ENCODE peak calls at places on chromosomes 3 and 15, in eight cellular contexts. One of them, this sample, is unnamed.

GRCh38 chr3:58161435-58162398 is 49.1 kb downstream of the DNASE1L3 start:
- DNase-seq in uterus: peak; percentile 79
- DNase-seq in cardiac muscle cell: peak; percentile 96
- DNase-seq in psoas muscle: no peak
- DNase-seq in Peyer's patch: no peak
- DNase-seq in CD8-positive, alpha-beta memory T cell: no peak
- DNase-seq in lung: peak; percentile 79
- DNase-seq in WERI-Rb-1: no peak
- DNase-seq in this sample: no peak

GRCh38 chr3:77412591-77412990 is 372.7 kb downstream of the ROBO2 start:
- DNase-seq in uterus: no peak
- DNase-seq in cardiac muscle cell: no peak
- DNase-seq in psoas muscle: no peak
- DNase-seq in Peyer's patch: no peak
- DNase-seq in CD8-positive, alpha-beta memory T cell: no peak
- DNase-seq in lung: no peak
- DNase-seq in WERI-Rb-1: no peak
- DNase-seq in this sample: no peak

GRCh38 chr3:197580253-197580691 is 24.5 kb upstream of the BDH1 start:
- DNase-seq in uterus: no peak
- DNase-seq in cardiac muscle cell: no peak
- DNase-seq in psoas muscle: no peak
- DNase-seq in Peyer's patch: no peak
- DNase-seq in CD8-positive, alpha-beta memory T cell: no peak
- DNase-seq in lung: no peak
- DNase-seq in WERI-Rb-1: no peak
- DNase-seq in this sample: no peak

GRCh38 chr15:101425787-101426365 is 63.6 kb downstream of the PCSK6 start:
- DNase-seq in uterus: no peak
- DNase-seq in cardiac muscle cell: no peak
- DNase-seq in psoas muscle: no peak
- DNase-seq in Peyer's patch: no peak
- DNase-seq in CD8-positive, alpha-beta memory T cell: no peak
- DNase-seq in lung: no peak
- DNase-seq in WERI-Rb-1: no peak
- DNase-seq in this sample: no peak

GRCh38 chr15:66298803-66299251 is 5.5 kb downstream of the DIS3L start:
- DNase-seq in uterus: no peak
- DNase-seq in cardiac muscle cell: no peak
- DNase-seq in psoas muscle: no peak
- DNase-seq in Peyer's patch: no peak
- DNase-seq in CD8-positive, alpha-beta memory T cell: no peak
- DNase-seq in lung: no peak
- DNase-seq in WERI-Rb-1: no peak
- DNase-seq in this sample: no peak

GRCh38 chr15:46170326-46170725 is 535.5 kb downstream of the SQOR start:
- DNase-seq in uterus: no peak
- DNase-seq in cardiac muscle cell: no peak
- DNase-seq in psoas muscle: no peak
- DNase-seq in Peyer's patch: no peak
- DNase-seq in CD8-positive, alpha-beta memory T cell: no peak
- DNase-seq in lung: no peak
- DNase-seq in WERI-Rb-1: no peak
- DNase-seq in this sample: no peak

GRCh38 chr3:72413228-72413627 is 435.0 kb downstream of the SHQ1 start:
- DNase-seq in uterus: no peak
- DNase-seq in cardiac muscle cell: peak; percentile 75
- DNase-seq in psoas muscle: no peak
- DNase-seq in Peyer's patch: no peak
- DNase-seq in CD8-positive, alpha-beta memory T cell: no peak
- DNase-seq in lung: no peak
- DNase-seq in WERI-Rb-1: no peak
- DNase-seq in this sample: no peak

GRCh38 chr3:45425237-45425933 is 37.0 kb downstream of the LARS2 start:
- DNase-seq in uterus: no peak
- DNase-seq in cardiac muscle cell: peak; percentile 6
- DNase-seq in psoas muscle: no peak
- DNase-seq in Peyer's patch: no peak
- DNase-seq in CD8-positive, alpha-beta memory T cell: no peak
- DNase-seq in lung: no peak
- DNase-seq in WERI-Rb-1: no peak
- DNase-seq in this sample: no peak

GRCh38 chr15:90360746-90361145 is 8.7 kb downstream of the ZNF774 start:
- DNase-seq in uterus: no peak
- DNase-seq in cardiac muscle cell: no peak
- DNase-seq in psoas muscle: no peak
- DNase-seq in Peyer's patch: no peak
- DNase-seq in CD8-positive, alpha-beta memory T cell: no peak
- DNase-seq in lung: no peak
- DNase-seq in WERI-Rb-1: no peak
- DNase-seq in this sample: no peak

GRCh38 chr15:25504307-25504706 is 65.5 kb upstream of the UBE3A start:
- DNase-seq in uterus: no peak
- DNase-seq in cardiac muscle cell: peak; percentile 2
- DNase-seq in psoas muscle: no peak
- DNase-seq in Peyer's patch: no peak
- DNase-seq in CD8-positive, alpha-beta memory T cell: no peak
- DNase-seq in lung: no peak
- DNase-seq in WERI-Rb-1: no peak
- DNase-seq in this sample: no peak

GRCh38 chr15:39770748-39771689 is 11.6 kb downstream of the FSIP1 start:
- DNase-seq in uterus: no peak
- DNase-seq in cardiac muscle cell: peak; percentile 60
- DNase-seq in psoas muscle: no peak
- DNase-seq in Peyer's patch: no peak
- DNase-seq in CD8-positive, alpha-beta memory T cell: no peak
- DNase-seq in lung: no peak
- DNase-seq in WERI-Rb-1: no peak
- DNase-seq in this sample: no peak

GRCh38 chr3:184578822-184579221 is 17.2 kb downstream of the EPHB3 start:
- DNase-seq in uterus: no peak
- DNase-seq in cardiac muscle cell: peak; percentile 38
- DNase-seq in psoas muscle: no peak
- DNase-seq in Peyer's patch: no peak
- DNase-seq in CD8-positive, alpha-beta memory T cell: no peak
- DNase-seq in lung: no peak
- DNase-seq in WERI-Rb-1: no peak
- DNase-seq in this sample: no peak

GRCh38 chr3:195847061-195847950 is 35.6 kb upstream of the MUC4 start:
- DNase-seq in uterus: no peak
- DNase-seq in cardiac muscle cell: peak; percentile 73
- DNase-seq in psoas muscle: peak; percentile 54
- DNase-seq in Peyer's patch: no peak
- DNase-seq in CD8-positive, alpha-beta memory T cell: no peak
- DNase-seq in lung: no peak
- DNase-seq in WERI-Rb-1: no peak
- DNase-seq in this sample: no peak

GRCh38 chr3:125611908-125612307 is 16.6 kb upstream of the OSBPL11 start:
- DNase-seq in uterus: no peak
- DNase-seq in cardiac muscle cell: no peak
- DNase-seq in psoas muscle: peak; percentile 56
- DNase-seq in Peyer's patch: no peak
- DNase-seq in CD8-positive, alpha-beta memory T cell: no peak
- DNase-seq in lung: no peak
- DNase-seq in WERI-Rb-1: no peak
- DNase-seq in this sample: no peak

GRCh38 chr3:185815391-185816282 is 9.2 kb downstream of the IGF2BP2 start:
- DNase-seq in uterus: no peak
- DNase-seq in cardiac muscle cell: peak; percentile 56
- DNase-seq in psoas muscle: no peak
- DNase-seq in Peyer's patch: no peak
- DNase-seq in CD8-positive, alpha-beta memory T cell: no peak
- DNase-seq in lung: no peak
- DNase-seq in WERI-Rb-1: no peak
- DNase-seq in this sample: no peak

GRCh38 chr3:185813205-185813604 is 11.6 kb downstream of the IGF2BP2 start:
- DNase-seq in uterus: no peak
- DNase-seq in cardiac muscle cell: peak; percentile 37
- DNase-seq in psoas muscle: no peak
- DNase-seq in Peyer's patch: no peak
- DNase-seq in CD8-positive, alpha-beta memory T cell: no peak
- DNase-seq in lung: no peak
- DNase-seq in WERI-Rb-1: no peak
- DNase-seq in this sample: no peak

GRCh38 chr3:185818267-185818875 is 6.5 kb downstream of the IGF2BP2 start:
- DNase-seq in uterus: no peak
- DNase-seq in cardiac muscle cell: no peak
- DNase-seq in psoas muscle: no peak
- DNase-seq in Peyer's patch: no peak
- DNase-seq in CD8-positive, alpha-beta memory T cell: no peak
- DNase-seq in lung: no peak
- DNase-seq in WERI-Rb-1: no peak
- DNase-seq in this sample: no peak

GRCh38 chr3:185813691-185814215 is 11.1 kb downstream of the IGF2BP2 start:
- DNase-seq in uterus: no peak
- DNase-seq in cardiac muscle cell: peak; percentile 83
- DNase-seq in psoas muscle: no peak
- DNase-seq in Peyer's patch: no peak
- DNase-seq in CD8-positive, alpha-beta memory T cell: no peak
- DNase-seq in lung: no peak
- DNase-seq in WERI-Rb-1: no peak
- DNase-seq in this sample: no peak
- H3K4me3 ChIP-seq in uterus: no peak overlapping the region
- H3K4me3 ChIP-seq in cardiac muscle cell: no peak overlapping the region
- H3K4me3 ChIP-seq in psoas muscle: no peak overlapping the region
- H3K4me3 ChIP-seq in Peyer's patch: no peak overlapping the region
- H3K4me3 ChIP-seq in CD8-positive, alpha-beta memory T cell: no peak overlapping the region
- H3K4me3 ChIP-seq in lung: no peak overlapping the region
- H3K4me3 ChIP-seq in WERI-Rb-1: no peak overlapping the region
- H3K4me3 ChIP-seq in this sample: no peak overlapping the region

DNA sequence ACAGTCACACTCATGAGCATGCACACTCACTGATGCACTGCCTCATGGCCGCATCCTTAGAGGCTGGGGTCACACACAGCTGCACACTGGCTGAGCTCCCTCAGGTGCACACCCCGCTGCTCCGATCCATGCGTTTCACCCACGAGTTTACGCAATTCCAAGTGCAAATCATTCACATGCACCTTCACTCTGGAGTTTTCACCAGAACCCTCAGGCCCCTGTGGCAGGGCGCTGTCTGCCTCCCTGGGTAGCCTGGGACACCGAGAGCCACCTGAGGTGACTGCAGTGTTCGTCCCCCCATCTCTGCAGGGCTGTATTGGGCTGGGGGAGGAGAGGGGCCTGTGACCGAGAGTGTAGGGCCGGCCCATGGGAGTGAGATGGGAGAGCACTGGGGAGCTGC is 134.8 kb downstream of the FBLN2 start:
- DNase-seq in uterus: no peak
- DNase-seq in cardiac muscle cell: no peak
- DNase-seq in psoas muscle: no peak
- DNase-seq in Peyer's patch: no peak
- DNase-seq in CD8-positive, alpha-beta memory T cell: no peak
- DNase-seq in lung: no peak
- DNase-seq in WERI-Rb-1: no peak
- DNase-seq in this sample: no peak
- H3K36me3 ChIP-seq in uterus: no peaks in the 10 kb centered on the region
- H3K36me3 ChIP-seq in cardiac muscle cell: no peaks in the 10 kb centered on the region
- H3K36me3 ChIP-seq in psoas muscle: no peaks in the 10 kb centered on the region
- H3K36me3 ChIP-seq in Peyer's patch: no peaks in the 10 kb centered on the region
- H3K36me3 ChIP-seq in CD8-positive, alpha-beta memory T cell: no peaks in the 10 kb centered on the region
- H3K36me3 ChIP-seq in lung: no peaks in the 10 kb centered on the region
- H3K36me3 ChIP-seq in WERI-Rb-1: no peaks in the 10 kb centered on the region
- H3K36me3 ChIP-seq in this sample: no peaks in the 10 kb centered on the region

GRCh38 chr15:71782447-71783165 is 27.7 kb upstream of the NR2E3 start:
- DNase-seq in uterus: no peak
- DNase-seq in cardiac muscle cell: no peak
- DNase-seq in psoas muscle: no peak
- DNase-seq in Peyer's patch: no peak
- DNase-seq in CD8-positive, alpha-beta memory T cell: no peak
- DNase-seq in lung: no peak
- DNase-seq in WERI-Rb-1: no peak
- DNase-seq in this sample: no peak

GRCh38 chr15:71780349-71780976 is 29.9 kb upstream of the NR2E3 start:
- DNase-seq in uterus: no peak
- DNase-seq in cardiac muscle cell: peak; percentile 79
- DNase-seq in psoas muscle: no peak
- DNase-seq in Peyer's patch: peak; percentile 25
- DNase-seq in CD8-positive, alpha-beta memory T cell: peak; percentile 17
- DNase-seq in lung: no peak
- DNase-seq in WERI-Rb-1: peak; percentile 55
- DNase-seq in this sample: peak; percentile 44

GRCh38 chr15:71779073-71779797 is 31.1 kb upstream of the NR2E3 start:
- DNase-seq in uterus: no peak
- DNase-seq in cardiac muscle cell: no peak
- DNase-seq in psoas muscle: no peak
- DNase-seq in Peyer's patch: no peak
- DNase-seq in CD8-positive, alpha-beta memory T cell: no peak
- DNase-seq in lung: no peak
- DNase-seq in WERI-Rb-1: no peak
- DNase-seq in this sample: no peak

GRCh38 chr15:71781965-71782265 is 28.4 kb upstream of the NR2E3 start:
- DNase-seq in uterus: no peak
- DNase-seq in cardiac muscle cell: no peak
- DNase-seq in psoas muscle: no peak
- DNase-seq in Peyer's patch: no peak
- DNase-seq in CD8-positive, alpha-beta memory T cell: no peak
- DNase-seq in lung: no peak
- DNase-seq in WERI-Rb-1: no peak
- DNase-seq in this sample: no peak

DNA sequence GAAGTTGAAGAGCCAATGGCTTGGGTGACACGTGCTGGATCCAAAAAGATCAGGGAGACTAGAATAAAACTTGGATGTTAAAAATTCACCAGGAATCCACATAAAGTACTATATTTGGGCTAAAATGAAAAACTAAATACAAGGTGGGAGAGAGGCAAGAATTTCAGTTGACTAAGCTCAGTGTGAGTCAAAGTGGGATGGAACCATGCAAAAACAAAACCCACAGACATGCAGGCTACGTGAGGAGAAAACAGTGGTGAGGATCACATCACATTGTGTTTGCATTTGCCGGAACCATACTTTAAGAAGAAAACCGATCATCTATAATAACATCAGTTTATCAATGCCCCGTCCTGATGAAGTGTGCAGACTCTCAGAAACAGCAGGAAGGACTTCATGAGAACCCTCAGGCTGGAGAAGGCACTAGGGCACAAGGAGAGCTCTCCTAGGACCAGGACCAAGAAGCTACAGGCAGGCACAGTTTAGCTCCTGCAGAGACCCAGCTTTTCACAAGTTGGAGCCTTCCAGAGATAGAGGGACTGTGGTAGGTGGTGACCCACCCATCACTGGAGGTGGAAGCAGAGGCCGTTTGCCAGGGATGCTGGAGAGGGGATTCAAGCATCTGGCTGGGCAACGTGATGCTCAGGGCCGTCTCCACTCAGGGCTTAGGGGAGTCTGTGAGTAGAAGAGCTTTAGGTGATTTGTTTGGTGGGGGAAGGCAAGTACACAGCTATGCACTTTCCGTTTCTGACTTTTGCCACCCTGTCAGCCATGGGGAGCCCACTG is 29.0 kb upstream of the NR2E3 start:
- DNase-seq in uterus: no peak
- DNase-seq in cardiac muscle cell: no peak
- DNase-seq in psoas muscle: no peak
- DNase-seq in Peyer's patch: no peak
- DNase-seq in CD8-positive, alpha-beta memory T cell: no peak
- DNase-seq in lung: no peak
- DNase-seq in WERI-Rb-1: no peak
- DNase-seq in this sample: no peak
- H3K4me3 ChIP-seq in uterus: no peak overlapping the region
- H3K4me3 ChIP-seq in cardiac muscle cell: no peak overlapping the region
- H3K4me3 ChIP-seq in psoas muscle: no peak overlapping the region
- H3K4me3 ChIP-seq in Peyer's patch: no peak overlapping the region
- H3K4me3 ChIP-seq in CD8-positive, alpha-beta memory T cell: no peak overlapping the region
- H3K4me3 ChIP-seq in lung: no peak overlapping the region
- H3K4me3 ChIP-seq in WERI-Rb-1: no peak overlapping the region
- H3K4me3 ChIP-seq in this sample: peak overlapping the region; percentile 31

GRCh38 chr3:48465237-48465530 is 18.6 kb downstream of the ATRIP start:
- DNase-seq in uterus: no peak
- DNase-seq in cardiac muscle cell: no peak
- DNase-seq in psoas muscle: no peak
- DNase-seq in Peyer's patch: no peak
- DNase-seq in CD8-positive, alpha-beta memory T cell: no peak
- DNase-seq in lung: no peak
- DNase-seq in WERI-Rb-1: no peak
- DNase-seq in this sample: no peak
- H3K36me3 ChIP-seq in uterus: no peaks in the 10 kb centered on the region
- H3K36me3 ChIP-seq in cardiac muscle cell: peaks cover 5% of the 10 kb centered on the region
- H3K36me3 ChIP-seq in psoas muscle: peaks cover 3% of the 10 kb centered on the region
- H3K36me3 ChIP-seq in Peyer's patch: peaks cover 38% of the 10 kb centered on the region
- H3K36me3 ChIP-seq in CD8-positive, alpha-beta memory T cell: peaks cover 37% of the 10 kb centered on the region
- H3K36me3 ChIP-seq in lung: peaks cover 3% of the 10 kb centered on the region
- H3K36me3 ChIP-seq in WERI-Rb-1: peaks cover 31% of the 10 kb centered on the region
- H3K36me3 ChIP-seq in this sample: peaks cover 34% of the 10 kb centered on the region